ENCODE peak calls at places on chromosomes 11 and 22, in ten cellular contexts. R is AG04450, V is AG08395, U is GM04503, T is RCC 7860, Q is glutamatergic neuron, Z is K562, D is ACHN, O is A172, A is nucleus accumbens. M is an unnamed sample.

GRCh38 chr11:128905345-128906184 is 14.4 kb downstream of the KCNJ5 start:
- DNase-seq in T (no peak), A (no peak), U (no peak), R (no peak), V (peak; percentile 58), O (peak; percentile 45), Q (no peak), D (peak; percentile 67), Z (peak; percentile 58), M (no peak)

GRCh38 chr11:132405728-132406127 is 1035.3 kb downstream of the NTM start:
- DNase-seq in O (no peak), R (no peak), V (no peak), Q (no peak), T (no peak), D (no peak), Z (no peak), A (no peak), U (no peak), M (no peak)

GRCh38 chr22:30116362-30117117 is 36.3 kb downstream of the HORMAD2 start:
- DNase-seq in U (peak; percentile 13), A (no peak), Z (no peak), D (no peak), Q (no peak), O (peak; percentile 36), R (peak; percentile 11), V (peak; percentile 56), T (peak; percentile 66), M (no peak)

GRCh38 chr11:36312593-36312990 is 16.5 kb downstream of the PRR5L start:
- DNase-seq in D (peak; percentile 62), O (peak; percentile 48), Z (no peak), U (no peak), V (peak; percentile 11), T (peak; percentile 80), A (no peak), Q (no peak), R (peak; percentile 69), M (no peak)

GRCh38 chr11:107808526-107808925 is 50.1 kb downstream of the SLC35F2 start:
- DNase-seq in O (no peak), Z (no peak), U (no peak), D (no peak), T (no peak), Q (no peak), V (no peak), R (no peak), A (no peak), M (no peak)

GRCh38 chr11:2109541-2110019 is 29.6 kb downstream of the IGF2 start:
- DNase-seq in V (no peak), O (no peak), R (no peak), A (no peak), D (no peak), T (no peak), U (no peak), Q (peak; percentile 18), Z (no peak), M (no peak)

GRCh38 chr22:32413715-32414114 is 1.7 kb upstream of the RTCB start:
- DNase-seq in A (no peak), Q (no peak), T (no peak), V (peak; percentile 21), R (peak; percentile 6), U (no peak), Z (peak; percentile 13), D (peak; percentile 29), O (no peak), M (no peak)

GRCh38 chr11:130180491-130180890 is 20.9 kb downstream of the ST14 start:
- DNase-seq in Q (no peak), U (no peak), V (peak; percentile 33), Z (no peak), D (peak; percentile 22), O (no peak), R (no peak), T (peak; percentile 44), A (no peak), M (no peak)

GRCh38 chr11:1888811-1889526 is 2.7 kb downstream of the PRR33 start:
- DNase-seq in U (no peak), V (no peak), R (no peak), Q (no peak), O (no peak), T (no peak), A (no peak), D (no peak), Z (no peak), M (no peak)

GRCh38 chr11:128469220-128469619 is 118.1 kb downstream of the ETS1 start:
- DNase-seq in R (no peak), Q (no peak), U (no peak), A (no peak), D (no peak), Z (no peak), V (no peak), O (no peak), T (no peak), M (no peak)

GRCh38 chr22:48554893-48555552 is 1272.7 kb downstream of the BRD1 start:
- DNase-seq in Z (no peak), V (no peak), R (no peak), T (no peak), U (no peak), O (no peak), A (no peak), D (no peak), Q (peak; percentile 48), M (no peak)

GRCh38 chr11:61041755-61042518 is 60.4 kb upstream of the CD5 start:
- DNase-seq in Z (no peak), U (no peak), Q (peak; percentile 74), R (no peak), O (peak; percentile 56), A (no peak), D (no peak), T (no peak), V (peak; percentile 12), M (peak; percentile 92)